ENCODE peak calls at places on chromosome 14, in nine cellular contexts. T is stimulated activated CD4-positive, alpha-beta T cell treated with anti-CD3 and anti-CD28 coated beads, Interleukin-2, amount 100 ng/mL, for 48 hours; R is NCI-H526 treated with DMSO at 0.1 percent for 48 hours; F is COR-L47; A is MG63; G is adipocyte; J is skeletal muscle cell; U is progenitor cell of endocrine pancreas; E is ovary. C is an unnamed sample.

GRCh38 chr14:75088566-75089373 is 19.3 kb downstream of the ZC2HC1C start:
- DNase-seq in E (no peak), T (peak), G (peak), U (peak), F (peak), R (peak), J (no peak), A (no peak), C (peak)

GRCh38 chr14:81366259-81366658 is 33.9 kb downstream of the STON2 start:
- DNase-seq in R (no peak), T (no peak), A (peak), U (no peak), E (no peak), J (no peak), G (no peak), F (no peak), C (no peak)

GRCh38 chr14:75847584-75847983 is 134.2 kb downstream of the TGFB3 start:
- DNase-seq in F (no peak), A (no peak), R (no peak), E (no peak), J (no peak), T (no peak), G (no peak), U (no peak), C (no peak)

GRCh38 chr14:81400852-81401251 is 728 bp upstream of the STON2 start:
- DNase-seq in F (peak), U (no peak), E (no peak), G (peak), T (peak), J (peak), A (peak), R (no peak), C (no peak)

GRCh38 chr14:69571879-69572633 is 2.6 kb downstream of the CCDC177 start:
- DNase-seq in U (peak), G (no peak), T (peak), J (no peak), R (peak), A (peak), E (peak), F (no peak), C (no peak)

GRCh38 chr14:99183311-99183710 is 88.7 kb downstream of the BCL11B start:
- DNase-seq in G (no peak), F (no peak), T (no peak), A (no peak), U (no peak), R (no peak), E (no peak), J (no peak), C (no peak)

GRCh38 chr14:30034049-30034635 is 106.5 kb upstream of the PRKD1 start:
- DNase-seq in T (no peak), R (no peak), F (peak), J (no peak), G (no peak), E (no peak), U (no peak), A (peak), C (peak)

GRCh38 chr14:36132826-36133225 is 43.7 kb downstream of the PTCSC3 start:
- DNase-seq in T (no peak), R (no peak), G (no peak), E (no peak), U (no peak), J (no peak), A (no peak), F (no peak), C (no peak)

GRCh38 chr14:102927346-102927877 is 4.9 kb downstream of the AMN start:
- DNase-seq in R (no peak), G (no peak), F (no peak), U (no peak), J (no peak), E (no peak), T (no peak), A (no peak), C (no peak)

GRCh38 chr14:65281991-65282908 is 130.3 kb upstream of the FUT8 start:
- DNase-seq in U (no peak), G (peak), J (peak), E (no peak), T (no peak), F (no peak), R (no peak), A (no peak), C (peak)